ENCODE peak calls at places on chromosomes 4 and X, in six cellular contexts. F is PC-9; S is CD4-positive, alpha-beta memory T cell; Q is heart right ventricle; I is naive thymus-derived CD4-positive, alpha-beta T cell; M is cardiac muscle cell. V is an unnamed sample. For H3K9me3, the result is how much of the 10 kb centered on the place peaks cover.

GRCh38 chrX:37454537-37455285 is 105.5 kb downstream of the PRRG1 start:
- DNase-seq in F (peak), S (no peak), Q (no peak), I (no peak), M (peak), V (no peak)

GRCh38 chrX:48971325-48972213 is at the start of gene KCND1:
- DNase-seq in F (no peak), S (no peak), Q (peak), I (no peak), M (peak), V (no peak)

GRCh38 chrX:72395252-72395651 is 89.5 kb upstream of the CITED1 start:
- DNase-seq in F (no peak), S (no peak), Q (no peak), I (no peak), M (peak), V (no peak)

GRCh38 chr4:147769386-147769785 is 37.5 kb downstream of the ARHGAP10 start:
- DNase-seq in F (no peak), S (no peak), Q (no peak), I (no peak), M (no peak), V (no peak)

GRCh38 chr4:150874386-150875226 is 140.5 kb downstream of the LRBA start:
- DNase-seq in F (no peak), S (no peak), Q (peak), I (no peak), M (peak), V (no peak)

GRCh38 chr4:14863420-14864364 is 138.6 kb upstream of the CPEB2 start:
- DNase-seq in F (no peak), S (no peak), Q (no peak), I (no peak), M (no peak), V (no peak)

GRCh38 chrX:17655232-17656034 is 81.9 kb upstream of the SCML1 start:
- DNase-seq in F (no peak), S (no peak), Q (no peak), I (no peak), M (peak), V (no peak)

GRCh38 chr4:183918696-183919095 is 13.6 kb downstream of the STOX2 start:
- DNase-seq in F (no peak), S (no peak), Q (no peak), I (no peak), M (no peak), V (no peak)

GRCh38 chr4:143616771-143617170 is 83.7 kb downstream of the FREM3 start:
- DNase-seq in F (peak), S (peak), Q (no peak), I (no peak), M (peak), V (no peak)

GRCh38 chrX:7085879-7086278 is 61.6 kb upstream of the STS start:
- DNase-seq in F (no peak), S (no peak), Q (no peak), I (no peak), M (no peak), V (no peak)

GRCh38 chr4:37670249-37670648 is 15.9 kb downstream of the RELL1 start:
- DNase-seq in F (no peak), S (no peak), Q (no peak), I (no peak), M (no peak), V (no peak)

GRCh38 chr4:142516686-142517145 is 329.4 kb downstream of the INPP4B start:
- DNase-seq in F (peak), S (no peak), Q (peak), I (no peak), M (peak), V (no peak)

GRCh38 chrX:46328133-46328532 is 217.1 kb downstream of the ZNF674 start:
- DNase-seq in F (no peak), S (no peak), Q (no peak), I (no peak), M (no peak), V (no peak)

GRCh38 chrX:46380148-46380752 is 165.0 kb downstream of the ZNF674 start:
- DNase-seq in F (no peak), S (no peak), Q (no peak), I (no peak), M (no peak), V (no peak)

GRCh38 chr4:165079476-165079875 is 25.8 kb downstream of the TRIM75 start:
- DNase-seq in F (no peak), S (no peak), Q (peak), I (no peak), M (peak), V (no peak)

GRCh38 chr4:5004496-5004895 is 14.8 kb downstream of the CYTL1 start:
- DNase-seq in F (no peak), S (no peak), Q (no peak), I (no peak), M (no peak), V (no peak)

GRCh38 chrX:103685396-103685795 is 1.1 kb downstream of the MORF4L2 start:
- DNase-seq in F (no peak), S (no peak), Q (no peak), I (no peak), M (peak), V (no peak)

GRCh38 chr4:53994382-53994781 is 70.0 kb downstream of the CHIC2 start:
- DNase-seq in F (no peak), S (no peak), Q (no peak), I (no peak), M (no peak), V (no peak)

GRCh38 chrX:13469963-13470679 is 99.3 kb upstream of the EGFL6 start:
- DNase-seq in F (peak), S (no peak), Q (no peak), I (no peak), M (peak), V (no peak)

GRCh38 chr4:177404980-177405379 is 37.3 kb downstream of the AGA start:
- DNase-seq in F (no peak), S (no peak), Q (no peak), I (no peak), M (no peak), V (no peak)

GRCh38 chr4:34766935-34767859 is 1477.1 kb downstream of the ARAP2 start:
- DNase-seq in F (no peak), S (no peak), Q (no peak), I (no peak), M (no peak), V (no peak)

GRCh38 chrX:84475101-84475500 is 27.2 kb downstream of the HDX start:
- DNase-seq in F (no peak), S (no peak), Q (no peak), I (no peak), M (no peak), V (no peak)

GRCh38 chr4:40288547-40288946 is 46.6 kb upstream of the CHRNA9 start:
- DNase-seq in F (no peak), S (no peak), Q (no peak), I (no peak), M (no peak), V (no peak)

GRCh38 chr4:26964512-26964911 is 103.9 kb downstream of the STIM2 start:
- DNase-seq in F (no peak), S (no peak), Q (no peak), I (no peak), M (no peak), V (no peak)

GRCh38 chr4:164139291-164139690 is 614.6 kb upstream of the SMIM31 start:
- DNase-seq in F (no peak), S (no peak), Q (no peak), I (no peak), M (no peak), V (no peak)

GRCh38 chr4:25065451-25065850 is 34.7 kb upstream of the LGI2 start:
- DNase-seq in F (no peak), S (no peak), Q (no peak), I (no peak), M (no peak), V (no peak)

GRCh38 chrX:142040906-142041305 is 137.2 kb downstream of the MAGEC1 start:
- DNase-seq in F (no peak), S (no peak), Q (no peak), I (no peak), M (no peak), V (no peak)

GRCh38 chrX:127963696-127964095 is 88.5 kb downstream of the ACTRT1 start:
- DNase-seq in F (no peak), S (no peak), Q (no peak), I (no peak), M (no peak), V (no peak)

GRCh38 chr4:104351696-104352095 is 143.0 kb downstream of the CXXC4 start:
- DNase-seq in F (no peak), S (no peak), Q (no peak), I (no peak), M (no peak), V (no peak)

GRCh38 chrX:132940727-132941162 is 17.7 kb downstream of the HS6ST2 start:
- DNase-seq in F (peak), S (no peak), Q (no peak), I (no peak), M (no peak), V (no peak)

GRCh38 chrX:112642349-112642748 is 37.4 kb downstream of the LHFPL1 start:
- DNase-seq in F (peak), S (peak), Q (peak), I (peak), M (peak), V (no peak)

GRCh38 chrX:18676050-18676449 is 4.1 kb upstream of the RS1 start:
- DNase-seq in F (no peak), S (no peak), Q (no peak), I (no peak), M (no peak), V (no peak)

GRCh38 chr4:100189820-100190642 is at the start of gene DDIT4L:
- DNase-seq in F (no peak), S (no peak), Q (peak), I (no peak), M (peak), V (no peak)

GRCh38 chrX:68650491-68650890 is 3.0 kb downstream of the STARD8 start:
- DNase-seq in F (no peak), S (no peak), Q (no peak), I (no peak), M (no peak), V (no peak)

GRCh38 chr4:2408401-2408958 is 10.0 kb downstream of the ZFYVE28 start:
- DNase-seq in F (peak), S (no peak), Q (no peak), I (no peak), M (no peak), V (no peak)

GRCh38 chr4:75696036-75696435 is 22.8 kb upstream of the G3BP2 start:
- DNase-seq in F (no peak), S (peak), Q (no peak), I (peak), M (no peak), V (no peak)

GRCh38 chr4:40918330-40918729 is 168.6 kb downstream of the NSUN7 start:
- DNase-seq in F (no peak), S (no peak), Q (peak), I (no peak), M (peak), V (no peak)

GRCh38 chr4:101306225-101306624 is 41.1 kb downstream of the PPP3CA start:
- DNase-seq in F (no peak), S (no peak), Q (no peak), I (no peak), M (no peak), V (no peak)

GRCh38 chr4:31081375-31081774 is 361.2 kb downstream of the PCDH7 start:
- DNase-seq in F (peak), S (no peak), Q (no peak), I (no peak), M (peak), V (no peak)

GRCh38 chr4:89254847-89255246 is 52.8 kb downstream of the GPRIN3 start:
- DNase-seq in F (no peak), S (peak), Q (no peak), I (peak), M (peak), V (no peak)

GRCh38 chr4:1305781-1306455 is 16.2 kb downstream of the MAEA start:
- DNase-seq in F (no peak), S (peak), Q (no peak), I (no peak), M (no peak), V (no peak)

GRCh38 chr4:1302159-1302558 is 12.5 kb downstream of the MAEA start:
- DNase-seq in F (no peak), S (no peak), Q (no peak), I (no peak), M (no peak), V (no peak)

GRCh38 chr4:1309261-1310010 is 19.7 kb downstream of the MAEA start:
- DNase-seq in F (no peak), S (peak), Q (peak), I (peak), M (peak), V (peak)

GRCh38 chr4:1307951-1308735 is 18.5 kb downstream of the MAEA start:
- DNase-seq in F (no peak), S (no peak), Q (no peak), I (no peak), M (no peak), V (no peak)

DNA sequence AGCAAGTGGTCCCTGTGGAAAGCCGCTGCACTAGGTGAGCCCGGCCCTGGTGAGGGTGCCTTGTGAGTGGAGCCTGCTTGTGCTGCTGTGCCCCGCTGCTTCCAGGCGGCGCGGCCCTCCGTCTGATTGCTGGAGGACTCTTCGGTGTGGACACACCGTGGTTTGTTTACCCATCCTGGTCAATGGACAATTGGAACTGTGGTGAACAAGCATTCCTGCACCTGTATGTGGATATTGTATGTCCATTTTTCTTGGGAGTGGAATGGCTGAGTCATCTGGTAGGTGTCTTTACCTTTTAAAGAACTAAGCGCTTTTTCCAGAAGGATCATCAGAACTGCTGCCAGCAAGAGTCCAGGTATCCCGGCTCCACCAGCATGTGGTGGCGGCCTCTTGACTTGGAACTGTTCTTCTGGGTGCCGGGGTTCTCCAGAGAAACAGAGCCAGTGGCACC is 15.6 kb downstream of the MAEA start:
- DNase-seq in F (no peak), S (no peak), Q (no peak), I (no peak), M (no peak), V (no peak)
- H3K27ac ChIP-seq in F (no peak), S (no peak), Q (peak), I (no peak), M (no peak), V (no peak)

GRCh38 chr4:56681158-56681848 is at the start of gene HOPX:
- DNase-seq in F (peak), S (peak), Q (peak), I (peak), M (peak), V (no peak)

GRCh38 chr4:56683455-56683854 is 2.4 kb upstream of the HOPX start:
- DNase-seq in F (no peak), S (no peak), Q (no peak), I (no peak), M (no peak), V (no peak)

GRCh38 chr4:56681849-56682175 is 716 bp upstream of the HOPX start:
- DNase-seq in F (no peak), S (no peak), Q (no peak), I (no peak), M (no peak), V (no peak)

GRCh38 chr4:56686537-56687231 is 5.6 kb upstream of the HOPX start:
- DNase-seq in F (no peak), S (no peak), Q (no peak), I (no peak), M (no peak), V (no peak)

GRCh38 chr4:56684320-56684719 is 3.2 kb upstream of the HOPX start:
- DNase-seq in F (no peak), S (no peak), Q (no peak), I (no peak), M (peak), V (no peak)
- H3K4me3 ChIP-seq in F (no peak), S (no peak), Q (no peak), I (no peak), M (no peak), V (no peak)

GRCh38 chrX:39850630-39851152 is 247.1 kb downstream of the BCOR start:
- DNase-seq in F (no peak), S (no peak), Q (no peak), I (peak), M (peak), V (no peak)
- H3K9me3 ChIP-seq in F (under half), S (under half), Q (under half), I (under half), M (under half), V (under half)

DNA sequence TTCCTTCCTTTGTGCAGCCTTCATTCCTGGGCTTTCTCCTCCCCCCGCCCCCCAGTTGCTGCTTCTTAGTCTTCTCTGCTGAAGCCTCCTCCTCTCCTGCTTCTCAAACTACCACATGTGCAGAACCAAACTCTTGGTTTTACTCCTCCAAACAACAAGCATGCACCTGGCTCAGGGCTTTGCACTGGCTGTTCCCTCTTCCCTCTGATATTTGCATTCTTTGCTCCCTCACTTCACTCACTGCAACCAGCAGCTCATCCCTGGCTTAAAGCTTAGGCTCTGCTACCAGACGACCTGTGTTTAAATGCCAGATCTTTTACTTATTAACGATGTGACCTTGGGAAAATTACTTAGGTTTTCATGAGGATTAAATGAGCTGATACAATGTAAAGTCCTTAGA is 51.4 kb downstream of the MED28 start:
- DNase-seq in F (no peak), S (no peak), Q (no peak), I (no peak), M (no peak), V (no peak)
- H3K27ac ChIP-seq in F (no peak), S (no peak), Q (no peak), I (no peak), M (no peak), V (no peak)

DNA sequence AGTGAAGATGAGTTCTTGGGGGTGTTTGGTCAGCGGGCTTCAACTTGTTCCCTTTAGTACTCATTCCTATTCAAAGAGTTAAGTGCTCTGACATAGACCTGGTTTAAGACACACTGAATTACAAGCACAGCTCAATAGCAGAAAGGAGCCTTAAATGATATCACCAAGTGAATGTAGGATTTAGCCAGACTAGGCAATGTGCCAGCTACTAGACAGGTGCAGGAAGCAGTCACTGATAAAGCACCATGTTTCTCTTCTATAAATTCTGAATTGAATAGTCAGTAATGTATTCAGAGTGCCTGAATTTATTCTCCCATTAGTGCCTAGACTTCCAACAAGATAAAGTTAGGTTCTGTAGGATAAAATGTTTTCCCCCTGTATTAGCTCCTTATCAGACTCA is 63.6 kb downstream of the ASB9 start:
- DNase-seq in F (no peak), S (no peak), Q (no peak), I (no peak), M (no peak), V (no peak)
- H3K4me3 ChIP-seq in F (no peak), S (no peak), Q (no peak), I (no peak), M (no peak), V (no peak)

GRCh38 chrX:151984328-151984727 is 9.9 kb upstream of the GABRE start:
- DNase-seq in F (peak), S (no peak), Q (no peak), I (no peak), M (peak), V (no peak)
- H3K9me3 ChIP-seq in F (under half), S (under half), Q (under half), I (under half), M (under half), V (under half)

GRCh38 chrX:71117358-71117757 is 1.0 kb upstream of the MED12 start:
- DNase-seq in F (no peak), S (no peak), Q (no peak), I (no peak), M (no peak), V (no peak)
- H3K27ac ChIP-seq in F (no peak), S (peak), Q (no peak), I (peak), M (no peak), V (no peak)